ENCODE peak calls at places on chromosome 1, in four cellular contexts. Z, T, B and G are unnamed samples. For H3K4me1, the result is how much of the 10 kb centered on the place peaks cover.

GRCh38 chr1:34163792-34164509 is 1.1 kb downstream of the CSMD2 start:
- DNase-seq in Z (no peak), T (no peak), B (no peak), G (no peak)

GRCh38 chr1:186008920-186009737 is 274.9 kb downstream of the HMCN1 start:
- DNase-seq in B (no peak), T (no peak), Z (no peak), G (no peak)

GRCh38 chr1:234759888-234760287 is 149.9 kb upstream of the IRF2BP2 start:
- DNase-seq in B (no peak), Z (no peak), T (no peak), G (no peak)

GRCh38 chr1:192575499-192576189 is at the start of gene RGS1:
- DNase-seq in B (peak), T (no peak), Z (no peak), G (peak)

GRCh38 chr1:147699686-147700041 is 29.3 kb upstream of the ACP6 start:
- DNase-seq in T (no peak), B (no peak), Z (no peak), G (no peak)

GRCh38 chr1:1937061-1937460 is 18.0 kb upstream of the TMEM52 start:
- DNase-seq in T (no peak), B (no peak), Z (no peak), G (no peak)

GRCh38 chr1:36199934-36200741 is 24.1 kb upstream of the THRAP3 start:
- DNase-seq in T (no peak), B (no peak), Z (no peak), G (no peak)

GRCh38 chr1:184326278-184326677 is 60.6 kb upstream of the C1orf21 start:
- DNase-seq in Z (no peak), B (peak), T (no peak), G (no peak)

GRCh38 chr1:3759800-3760199 is 7.5 kb downstream of the CCDC27 start:
- DNase-seq in B (no peak), Z (no peak), T (no peak), G (no peak)

GRCh38 chr1:55773189-55773940 is 558.2 kb upstream of the USP24 start:
- DNase-seq in B (no peak), Z (no peak), T (no peak), G (no peak)

GRCh38 chr1:116763787-116764465 is 9.7 kb downstream of the CD2 start:
- DNase-seq in Z (no peak), B (peak), T (peak), G (peak)

GRCh38 chr1:169630006-169630405 is at the start of gene SELP:
- DNase-seq in Z (no peak), B (peak), T (no peak), G (no peak)

GRCh38 chr1:71908313-71908712 is 374.0 kb downstream of the NEGR1 start:
- DNase-seq in B (no peak), Z (no peak), T (no peak), G (no peak)

GRCh38 chr1:116231752-116232151 is 120.6 kb downstream of the MAB21L3 start:
- DNase-seq in B (no peak), Z (no peak), T (no peak), G (no peak)

GRCh38 chr1:216456682-216457081 is 33.4 kb upstream of the USH2A start:
- DNase-seq in Z (no peak), T (no peak), B (peak), G (no peak)

GRCh38 chr1:81689531-81689941 is 111.2 kb upstream of the ADGRL2 start:
- DNase-seq in T (no peak), Z (no peak), B (peak), G (no peak)

GRCh38 chr1:180231506-180232420 is 1.7 kb downstream of the LHX4 start:
- DNase-seq in Z (no peak), T (peak), B (peak), G (no peak)

GRCh38 chr1:81812712-81813111 is 12.0 kb downstream of the ADGRL2 start:
- DNase-seq in T (no peak), B (peak), Z (no peak), G (no peak)

GRCh38 chr1:29145739-29146437 is 22.2 kb upstream of the TMEM200B start:
- DNase-seq in Z (no peak), T (peak), B (no peak), G (no peak)

GRCh38 chr1:240385985-240386978 is 225.7 kb downstream of the GREM2 start:
- DNase-seq in B (peak), Z (no peak), T (peak), G (no peak)

GRCh38 chr1:63888984-63889383 is 115.2 kb downstream of the ROR1 start:
- DNase-seq in Z (no peak), T (no peak), B (peak), G (no peak)

GRCh38 chr1:224500802-224501201 is 66.2 kb upstream of the WDR26 start:
- DNase-seq in Z (no peak), T (no peak), B (no peak), G (no peak)

GRCh38 chr1:85884372-85885035 is 176.3 kb upstream of the ZNHIT6 start:
- DNase-seq in T (no peak), B (peak), Z (no peak), G (no peak)

GRCh38 chr1:193625255-193625654 is 438.8 kb upstream of the B3GALT2 start:
- DNase-seq in Z (no peak), T (no peak), B (peak), G (no peak)

GRCh38 chr1:205312866-205313680 is 8.5 kb downstream of the NUAK2 start:
- DNase-seq in B (no peak), Z (no peak), T (no peak), G (no peak)

GRCh38 chr1:205310981-205311704 is 10.4 kb downstream of the NUAK2 start:
- DNase-seq in T (no peak), B (no peak), Z (no peak), G (no peak)

GRCh38 chr1:205314986-205315618 is 6.4 kb downstream of the NUAK2 start:
- DNase-seq in T (no peak), Z (no peak), B (no peak), G (no peak)

GRCh38 chr1:205316179-205316578 is 5.4 kb downstream of the NUAK2 start:
- DNase-seq in B (no peak), Z (no peak), T (no peak), G (no peak)

DNA sequence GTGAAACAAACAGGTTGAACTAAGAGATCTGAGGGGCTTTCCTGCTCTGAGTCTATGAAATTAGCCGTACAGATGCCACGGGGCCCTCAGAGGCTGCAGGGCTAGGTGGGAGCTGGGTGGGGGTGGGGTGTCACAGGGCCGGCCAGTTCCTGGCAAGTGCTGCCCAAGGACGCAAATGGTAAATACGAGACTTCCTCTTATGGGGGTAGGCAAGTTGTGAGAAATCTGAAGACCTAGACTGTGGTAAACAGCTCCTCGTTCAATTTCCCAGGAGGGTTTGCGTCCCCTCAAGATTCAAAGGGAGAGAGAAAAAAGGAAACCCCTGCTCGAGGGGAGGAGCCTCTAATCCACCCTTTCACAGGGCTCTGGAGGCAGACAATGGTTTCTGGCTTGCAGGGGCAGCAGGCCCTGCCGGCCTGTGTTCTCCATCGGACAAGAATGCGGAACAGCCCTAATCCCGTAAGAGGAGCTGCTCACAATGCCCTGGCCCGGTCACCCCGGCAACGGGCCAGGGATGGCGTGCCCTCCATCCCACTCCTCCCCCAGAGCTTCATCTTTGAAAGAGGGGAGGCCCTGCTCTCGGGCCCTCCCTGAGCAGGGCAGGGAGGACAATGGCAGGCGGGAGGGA is 7.8 kb downstream of the NUAK2 start:
- DNase-seq in Z (no peak), B (peak), T (no peak), G (no peak)
- H3K4me1 ChIP-seq in Z (half or more), B (under half), T (half or more), G (half or more)

DNA sequence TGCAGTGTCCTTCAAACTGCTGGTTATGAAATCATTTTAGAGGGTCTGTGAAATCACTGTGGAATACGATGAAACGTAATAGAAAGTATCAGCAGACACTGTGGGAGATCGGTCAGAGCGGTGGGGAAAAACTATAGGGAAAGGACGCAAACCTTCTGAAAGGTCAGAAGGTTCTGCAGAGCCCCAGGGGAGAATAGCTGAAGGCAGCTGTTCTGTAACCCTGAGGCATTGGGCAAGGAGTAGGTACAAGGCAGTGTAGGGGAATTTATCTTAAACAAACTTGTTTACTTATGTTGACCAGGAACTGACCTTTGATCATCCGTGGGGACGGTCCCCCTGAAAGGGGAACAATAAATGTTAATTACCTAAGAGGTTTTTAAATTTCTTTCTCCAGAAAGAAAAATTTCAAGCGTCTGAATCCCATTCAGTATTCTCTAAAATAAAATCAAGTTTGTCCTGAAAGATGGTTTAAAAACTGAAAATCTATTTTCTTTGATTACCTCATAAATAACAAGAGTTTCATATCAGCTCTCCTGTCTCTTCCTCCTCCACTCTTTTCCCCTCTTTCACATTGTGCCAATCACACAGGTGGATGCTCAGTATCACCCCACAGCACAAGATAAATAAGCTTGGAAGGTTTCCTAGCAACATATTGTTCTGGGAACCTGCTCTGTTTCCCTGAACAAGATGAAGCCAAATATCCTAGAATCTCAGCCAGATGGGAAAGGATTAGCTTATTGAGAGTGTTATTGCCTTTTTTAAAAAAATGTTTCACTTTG is 45.9 kb upstream of the CACYBP start:
- DNase-seq in Z (no peak), T (no peak), B (peak), G (no peak)
- H3K27ac ChIP-seq in Z (no peak), T (no peak), B (no peak), G (no peak)

GRCh38 chr1:10075732-10076131 is 43.0 kb downstream of the UBE4B start:
- DNase-seq in Z (no peak), T (no peak), B (no peak), G (no peak)
- H3K4me1 ChIP-seq in Z (under half), T (under half), B (under half), G (under half)

GRCh38 chr1:68197891-68198290 is 34.4 kb downstream of the WLS start:
- DNase-seq in Z (no peak), T (peak), B (peak), G (no peak)

GRCh38 chr1:68197459-68197858 is 34.9 kb downstream of the WLS start:
- DNase-seq in T (no peak), Z (no peak), B (no peak), G (no peak)

GRCh38 chr1:68198752-68199151 is 33.6 kb downstream of the WLS start:
- DNase-seq in Z (no peak), T (no peak), B (no peak), G (no peak)

GRCh38 chr1:68199603-68200002 is 32.7 kb downstream of the WLS start:
- DNase-seq in B (no peak), T (no peak), Z (no peak), G (no peak)

GRCh38 chr1:68196676-68197075 is 35.6 kb downstream of the WLS start:
- DNase-seq in Z (no peak), B (no peak), T (no peak), G (no peak)
- H3K27ac ChIP-seq in Z (peak), B (no peak), T (no peak), G (no peak)

GRCh38 chr1:160744287-160744857 is 5.3 kb downstream of the SLAMF7 start:
- DNase-seq in B (no peak), Z (no peak), T (no peak), G (no peak)
- H3K4me1 ChIP-seq in B (under half), Z (under half), T (under half), G (half or more)

GRCh38 chr1:214843281-214843680 is 239.3 kb upstream of the KCNK2 start:
- DNase-seq in Z (no peak), T (no peak), B (no peak), G (no peak)

GRCh38 chr1:214848101-214848500 is 234.4 kb upstream of the KCNK2 start:
- DNase-seq in T (no peak), B (no peak), Z (no peak), G (no peak)

GRCh38 chr1:214846971-214847810 is 235.3 kb upstream of the KCNK2 start:
- DNase-seq in B (no peak), T (no peak), Z (no peak), G (no peak)

GRCh38 chr1:214844319-214844718 is 238.2 kb upstream of the KCNK2 start:
- DNase-seq in B (no peak), Z (no peak), T (no peak), G (no peak)

GRCh38 chr1:214846276-214846675 is 236.3 kb upstream of the KCNK2 start:
- DNase-seq in T (no peak), Z (no peak), B (no peak), G (no peak)
- H3K27ac ChIP-seq in T (no peak), Z (no peak), B (no peak), G (no peak)